ENCODE peak calls at places on chromosomes 13 and 19, in five cellular contexts. S is GM23248, O is fibroblast of lung, C is RWPE1, Q is left lung. P is an unnamed sample.

GRCh38 chr19:2271516-2272103 is 10.4 kb downstream of the PEAK3 start:
- DNase-seq in S (peak), O (peak), C (peak), Q (peak), P (no peak)

GRCh38 chr19:53131085-53131484 is 1.6 kb downstream of the ZNF415 start:
- DNase-seq in S (peak), O (no peak), C (no peak), Q (no peak), P (no peak)

GRCh38 chr19:872266-872951 is 12.9 kb downstream of the CFD start:
- DNase-seq in S (peak), O (peak), C (peak), Q (peak), P (no peak)

GRCh38 chr19:13841339-13842293 is 35.3 kb upstream of the NANOS3 start:
- DNase-seq in S (peak), O (no peak), C (no peak), Q (peak), P (no peak)

GRCh38 chr13:105196052-105196451 is 1339.4 kb downstream of the EFNB2 start:
- DNase-seq in S (peak), O (peak), C (no peak), Q (no peak), P (no peak)

GRCh38 chr13:40082644-40083043 is 427.2 kb downstream of the COG6 start:
- DNase-seq in S (no peak), O (no peak), C (no peak), Q (no peak), P (no peak)

GRCh38 chr13:95234242-95234641 is 67.0 kb downstream of the ABCC4 start:
- DNase-seq in S (no peak), O (no peak), C (no peak), Q (no peak), P (no peak)

GRCh38 chr13:67518785-67519184 is 288.6 kb upstream of the PCDH9 start:
- DNase-seq in S (no peak), O (no peak), C (no peak), Q (no peak), P (no peak)

GRCh38 chr13:25864116-25864515 is 187.7 kb downstream of the SHISA2 start:
- DNase-seq in S (no peak), O (no peak), C (no peak), Q (no peak), P (no peak)

GRCh38 chr19:1626417-1627010 is 21.3 kb upstream of the UQCR11 start:
- DNase-seq in S (no peak), O (no peak), C (no peak), Q (peak), P (no peak)

GRCh38 chr19:4567584-4568071 is 8.1 kb upstream of the SEMA6B start:
- DNase-seq in S (peak), O (peak), C (no peak), Q (peak), P (peak)

GRCh38 chr19:45553464-45553863 is 31.1 kb downstream of the OPA3 start:
- DNase-seq in S (no peak), O (no peak), C (no peak), Q (no peak), P (peak)

GRCh38 chr13:100363874-100364273 is 224.7 kb downstream of the GGACT start:
- DNase-seq in S (peak), O (peak), C (peak), Q (no peak), P (no peak)

GRCh38 chr19:8334458-8335342 is 8.4 kb downstream of the KANK3 start:
- DNase-seq in S (peak), O (peak), C (peak), Q (peak), P (no peak)

GRCh38 chr13:27792393-27793218 is at the start of gene GSX1:
- DNase-seq in S (peak), O (peak), C (peak), Q (peak), P (peak)

GRCh38 chr19:13781547-13781946 is 7.3 kb downstream of the C19orf53 start:
- DNase-seq in S (peak), O (peak), C (peak), Q (no peak), P (no peak)

GRCh38 chr19:19635313-19635702 is 7.3 kb upstream of the LPAR2 start:
- DNase-seq in S (no peak), O (no peak), C (no peak), Q (peak), P (no peak)

GRCh38 chr19:51689751-51690358 is 3.3 kb upstream of the SPACA6 start:
- DNase-seq in S (peak), O (peak), C (no peak), Q (peak), P (no peak)

GRCh38 chr13:72221276-72221962 is 354.4 kb upstream of the DACH1 start:
- DNase-seq in S (no peak), O (no peak), C (peak), Q (peak), P (no peak)

GRCh38 chr19:18710986-18711751 is 27.7 kb downstream of the CRTC1 start:
- DNase-seq in S (peak), O (peak), C (no peak), Q (no peak), P (no peak)

GRCh38 chr13:20192470-20193141 is at the start of gene GJB2:
- DNase-seq in S (peak), O (no peak), C (peak), Q (peak), P (no peak)

GRCh38 chr19:49442793-49443365 is 1.6 kb upstream of the SLC17A7 start:
- DNase-seq in S (peak), O (peak), C (peak), Q (peak), P (no peak)

GRCh38 chr19:7554990-7555864 is 19.7 kb downstream of the PNPLA6 start:
- DNase-seq in S (peak), O (no peak), C (peak), Q (no peak), P (no peak)

GRCh38 chr19:2139385-2140192 is 11.8 kb downstream of the AP3D1 start:
- DNase-seq in S (no peak), O (no peak), C (no peak), Q (no peak), P (no peak)

GRCh38 chr19:19525611-19526380 is 2.9 kb upstream of the YJEFN3 start:
- DNase-seq in S (no peak), O (no peak), C (no peak), Q (no peak), P (no peak)

GRCh38 chr13:39634956-39635355 is 20.5 kb upstream of the COG6 start:
- DNase-seq in S (no peak), O (no peak), C (no peak), Q (no peak), P (no peak)

GRCh38 chr19:5220866-5221265 is 119.7 kb downstream of the PTPRS start:
- DNase-seq in S (no peak), O (no peak), C (no peak), Q (no peak), P (no peak)

GRCh38 chr13:112424098-112424497 is 47.9 kb downstream of the SPACA7 start:
- DNase-seq in S (no peak), O (no peak), C (no peak), Q (no peak), P (no peak)

GRCh38 chr13:102659168-102659713 is 35.6 kb downstream of the METTL21C start:
- DNase-seq in S (no peak), O (no peak), C (no peak), Q (no peak), P (no peak)

GRCh38 chr13:26983533-26984315 is 187.9 kb downstream of the USP12 start:
- DNase-seq in S (peak), O (no peak), C (no peak), Q (no peak), P (no peak)

GRCh38 chr19:17327654-17328516 is 6.8 kb downstream of the ANO8 start:
- DNase-seq in S (no peak), O (peak), C (peak), Q (peak), P (no peak)

GRCh38 chr19:29315566-29315965 is 102.6 kb upstream of the UQCRFS1 start:
- DNase-seq in S (no peak), O (no peak), C (no peak), Q (no peak), P (no peak)

GRCh38 chr13:67258482-67258881 is 28.3 kb upstream of the PCDH9 start:
- DNase-seq in S (no peak), O (no peak), C (no peak), Q (no peak), P (no peak)

GRCh38 chr13:110340812-110341444 is 33.8 kb downstream of the COL4A2 start:
- DNase-seq in S (peak), O (peak), C (no peak), Q (peak), P (no peak)

GRCh38 chr19:4575978-4576933 is 16.8 kb upstream of the SEMA6B start:
- DNase-seq in S (peak), O (peak), C (no peak), Q (peak), P (peak)

GRCh38 chr19:12666305-12667048 is at the start of the genes MAN2B1 and WDR83:
- DNase-seq in S (peak), O (peak), C (peak), Q (peak), P (peak)

GRCh38 chr19:58573658-58574164 is 576 bp upstream of the MZF1 start:
- DNase-seq in S (no peak), O (no peak), C (no peak), Q (no peak), P (no peak)
- H3K27ac ChIP-seq in S (peak), O (peak), C (peak), Q (peak), P (peak)

GRCh38 chr19:34189917-34190425 is 17.7 kb downstream of the LSM14A start:
- DNase-seq in S (no peak), O (no peak), C (no peak), Q (no peak), P (no peak)
- H3K27ac ChIP-seq in S (no peak), O (no peak), C (no peak), Q (no peak), P (no peak)

GRCh38 chr13:42762251-42762650 is 19.1 kb upstream of the FAM216B start:
- DNase-seq in S (no peak), O (no peak), C (peak), Q (no peak), P (no peak)
- H3K27ac ChIP-seq in S (peak), O (peak), C (no peak), Q (no peak), P (no peak)

GRCh38 chr19:11247934-11248333 is 8.5 kb downstream of the ANGPTL8 start:
- DNase-seq in S (no peak), O (no peak), C (no peak), Q (no peak), P (no peak)

GRCh38 chr19:11251650-11252314 is 10.5 kb downstream of the DOCK6 start:
- DNase-seq in S (no peak), O (no peak), C (no peak), Q (no peak), P (no peak)

GRCh38 chr19:11252665-11253355 is 9.5 kb downstream of the DOCK6 start:
- DNase-seq in S (peak), O (no peak), C (no peak), Q (no peak), P (no peak)

GRCh38 chr19:11248852-11249251 is 9.4 kb downstream of the ANGPTL8 start:
- DNase-seq in S (no peak), O (no peak), C (no peak), Q (no peak), P (no peak)

DNA sequence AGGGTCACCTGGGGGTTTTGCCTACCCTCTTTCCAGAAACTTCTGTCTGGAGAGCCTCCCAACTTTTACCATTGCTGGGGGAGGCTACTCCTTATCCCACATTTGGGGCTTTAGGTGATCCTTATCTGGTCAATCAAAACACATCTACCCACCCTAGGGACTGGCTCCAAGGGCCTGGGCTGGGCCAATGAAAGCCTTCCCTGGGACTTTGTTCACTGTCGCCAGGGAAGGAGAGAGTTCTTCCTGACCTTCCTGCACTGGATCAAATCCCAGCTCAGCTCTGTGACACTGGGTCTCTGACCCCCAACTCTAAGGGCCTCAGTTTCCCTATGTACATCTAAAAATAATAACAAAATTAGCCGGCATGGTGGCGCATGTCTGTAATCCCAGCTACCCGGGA is 11.1 kb downstream of the DOCK6 start:
- DNase-seq in S (no peak), O (no peak), C (no peak), Q (no peak), P (no peak)
- H3K27ac ChIP-seq in S (no peak), O (no peak), C (no peak), Q (no peak), P (no peak)

GRCh38 chr13:35856084-35856483 is 275.1 kb downstream of the DCLK1 start:
- DNase-seq in S (no peak), O (no peak), C (no peak), Q (no peak), P (no peak)

GRCh38 chr13:35857769-35858168 is 273.4 kb downstream of the DCLK1 start:
- DNase-seq in S (no peak), O (no peak), C (no peak), Q (no peak), P (no peak)

GRCh38 chr13:35858665-35859064 is 272.5 kb downstream of the DCLK1 start:
- DNase-seq in S (no peak), O (peak), C (no peak), Q (no peak), P (no peak)

GRCh38 chr13:35855531-35856019 is 275.6 kb downstream of the DCLK1 start:
- DNase-seq in S (peak), O (no peak), C (peak), Q (no peak), P (peak)

GRCh38 chr13:35856721-35857346 is 274.3 kb downstream of the DCLK1 start:
- DNase-seq in S (peak), O (no peak), C (no peak), Q (no peak), P (no peak)
- H3K27ac ChIP-seq in S (no peak), O (no peak), C (no peak), Q (no peak), P (peak)